ENCODE peak calls at places on chromosomes 4 and X, in seven cellular contexts. S, T, F, B, L, W and O are unnamed samples.

GRCh38 chrX:21711126-21711847 is 46.6 kb downstream of the SMPX start:
- DNase-seq in S (no peak), T (no peak), F (no peak), B (no peak), L (no peak), W (no peak), O (no peak)

GRCh38 chr4:52369649-52370048 is 289.5 kb downstream of the USP46 start:
- DNase-seq in S (no peak), T (no peak), F (no peak), B (no peak), L (peak), W (peak), O (peak)

GRCh38 chrX:111914398-111915092 is 38.6 kb downstream of the TRPC5OS start:
- DNase-seq in S (no peak), T (no peak), F (no peak), B (no peak), L (no peak), W (no peak), O (peak)

GRCh38 chrX:129404670-129405008 is 118.7 kb downstream of the SMARCA1 start:
- DNase-seq in S (no peak), T (no peak), F (no peak), B (no peak), L (no peak), W (no peak), O (peak)

GRCh38 chr4:123953556-123953955 is 557.0 kb downstream of the SPRY1 start:
- DNase-seq in S (no peak), T (no peak), F (no peak), B (no peak), L (no peak), W (no peak), O (no peak)

GRCh38 chrX:140923118-140923517 is 79.3 kb upstream of the SPANXB1 start:
- DNase-seq in S (no peak), T (no peak), F (no peak), B (no peak), L (no peak), W (no peak), O (no peak)

GRCh38 chr4:6892190-6892908 is 17.3 kb upstream of the TBC1D14 start:
- DNase-seq in S (no peak), T (no peak), F (peak), B (no peak), L (peak), W (no peak), O (no peak)

GRCh38 chr4:80486603-80487002 is 151.1 kb downstream of the CFAP299 start:
- DNase-seq in S (no peak), T (no peak), F (no peak), B (no peak), L (no peak), W (no peak), O (no peak)

GRCh38 chr4:6371271-6371670 is 101.1 kb downstream of the PPP2R2C start:
- DNase-seq in S (no peak), T (no peak), F (no peak), B (no peak), L (no peak), W (no peak), O (no peak)

GRCh38 chr4:26568446-26568994 is 15.4 kb upstream of the TBC1D19 start:
- DNase-seq in S (no peak), T (peak), F (no peak), B (no peak), L (no peak), W (no peak), O (no peak)

GRCh38 chr4:27094224-27094623 is 233.6 kb downstream of the STIM2 start:
- DNase-seq in S (no peak), T (no peak), F (no peak), B (no peak), L (no peak), W (no peak), O (no peak)

GRCh38 chr4:55545133-55545532 is 1.6 kb downstream of the CLOCK start:
- DNase-seq in S (no peak), T (peak), F (peak), B (no peak), L (peak), W (no peak), O (no peak)
- TF ChIP-seq JUND in S (no peak), T (peak), F (no peak), B (no peak), L (no peak), W (no peak), O (no peak)

DNA sequence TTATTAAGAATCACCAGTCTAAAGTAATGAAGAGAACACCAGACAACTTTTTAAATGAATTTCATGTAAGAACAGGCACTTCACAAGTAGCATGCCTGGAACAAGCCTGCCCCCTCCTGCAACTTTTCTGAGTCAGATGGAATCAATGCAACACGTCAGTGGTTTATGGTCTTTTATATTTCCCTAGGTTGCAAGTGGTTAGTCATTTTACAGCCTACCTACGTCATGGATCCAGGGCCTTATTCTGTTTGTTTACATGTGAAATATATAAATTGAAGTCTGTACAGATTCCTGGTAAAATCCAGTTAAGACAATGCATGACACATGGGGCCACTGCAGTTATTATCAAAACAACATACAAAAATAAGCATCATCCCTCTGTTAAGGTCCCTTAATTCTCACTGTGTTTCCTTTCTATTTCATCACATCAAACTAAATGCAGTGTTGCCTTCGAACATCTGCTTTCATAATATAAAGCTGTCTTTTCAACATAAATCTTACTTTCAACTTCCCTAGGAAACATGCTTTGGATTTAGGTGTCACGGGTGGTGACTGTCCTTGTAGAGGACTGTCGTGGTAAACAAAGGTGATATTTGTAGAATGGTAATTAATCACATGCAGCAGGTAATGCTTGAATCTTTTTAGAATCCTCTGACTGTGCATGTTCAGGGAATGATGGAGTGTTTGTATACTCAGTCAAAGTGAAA is 309.3 kb downstream of the FRMPD4 start:
- DNase-seq in S (no peak), T (no peak), F (no peak), B (no peak), L (no peak), W (no peak), O (no peak)
- TF ChIP-seq JUND in S (no peak), T (no peak), F (no peak), B (no peak), L (no peak), W (no peak), O (no peak)

DNA sequence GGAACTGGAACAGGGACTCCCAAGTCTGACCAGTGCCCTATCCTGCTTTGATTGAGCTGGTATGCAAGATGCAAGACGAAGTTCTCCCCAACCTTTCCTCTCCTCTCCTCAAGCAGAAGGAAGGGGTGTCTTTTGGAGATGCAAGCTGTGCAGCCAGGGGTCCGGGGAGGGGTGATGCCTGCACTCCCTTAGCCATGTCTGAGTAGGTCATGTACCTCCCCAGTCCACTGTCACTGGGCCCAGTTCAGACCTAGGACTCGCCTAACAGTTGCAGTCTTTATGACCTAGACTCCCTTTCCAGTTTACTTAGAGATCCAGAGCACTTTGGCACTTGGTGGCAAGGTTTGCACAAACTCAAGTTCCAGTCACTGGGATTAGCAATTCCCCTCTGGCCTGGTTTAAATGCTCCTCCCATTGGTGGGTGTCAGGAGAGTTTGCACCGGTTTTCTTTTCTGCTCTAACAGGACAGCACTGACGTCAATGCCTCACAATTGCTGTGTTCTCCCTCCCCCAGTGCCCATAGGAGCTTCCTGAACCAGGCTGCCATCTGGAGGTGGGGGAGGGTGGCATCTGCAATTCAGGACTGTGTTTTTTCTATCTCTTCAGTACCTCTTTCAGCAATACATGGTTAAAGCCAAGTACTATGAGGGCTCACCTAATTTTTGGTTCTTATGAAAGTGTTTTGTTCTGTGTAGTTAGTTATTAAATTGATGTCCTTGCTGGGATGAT is 782.2 kb downstream of the ARAP2 start:
- DNase-seq in S (no peak), T (no peak), F (no peak), B (no peak), L (no peak), W (no peak), O (peak)
- TF ChIP-seq JUND in S (no peak), T (no peak), F (no peak), B (no peak), L (no peak), W (no peak), O (no peak)

DNA sequence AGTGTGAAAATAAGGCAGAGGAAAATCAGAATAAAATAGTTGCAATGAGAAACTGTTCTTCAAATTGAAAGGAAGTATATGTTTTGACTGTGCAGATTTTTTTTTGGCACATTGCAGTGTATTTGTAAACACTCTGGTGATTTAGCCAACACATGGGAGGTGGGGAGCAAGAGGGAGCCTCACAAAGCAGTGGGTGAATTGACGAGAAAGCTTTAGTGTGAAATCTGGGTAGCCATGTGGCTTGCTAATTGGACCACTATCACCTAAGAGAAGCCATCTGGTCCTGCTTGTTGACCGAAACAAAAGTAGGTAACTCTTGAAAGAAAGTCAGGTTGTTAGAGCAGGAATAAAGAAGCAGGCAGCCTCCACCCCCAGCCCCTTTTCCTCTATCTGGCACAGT is 10.4 kb downstream of the CLCN5 start:
- DNase-seq in S (no peak), T (no peak), F (no peak), B (no peak), L (no peak), W (no peak), O (no peak)
- TF ChIP-seq JUND in S (no peak), T (no peak), F (no peak), B (no peak), L (no peak), W (no peak), O (no peak)

DNA sequence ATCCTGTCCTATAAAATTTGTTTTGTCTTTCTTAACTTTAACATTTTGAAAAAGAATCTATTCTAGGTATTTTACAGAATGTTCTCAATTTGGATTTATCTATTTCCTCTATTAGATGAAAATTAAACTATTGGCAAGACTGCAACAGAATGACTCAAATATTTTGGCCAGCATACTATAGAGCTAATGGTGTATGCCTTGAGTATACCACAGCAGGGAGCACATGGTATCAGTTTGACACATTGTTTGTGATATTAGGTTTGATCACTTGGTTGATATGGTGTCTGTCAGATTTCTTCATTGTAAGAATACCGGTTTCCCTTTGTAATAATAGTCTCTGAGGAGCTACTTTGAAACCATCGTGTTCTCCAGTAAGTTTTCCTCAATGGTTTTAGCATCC is 87.8 kb upstream of the NPNT start:
- DNase-seq in S (no peak), T (no peak), F (no peak), B (no peak), L (no peak), W (no peak), O (no peak)
- TF ChIP-seq JUND in S (no peak), T (no peak), F (no peak), B (no peak), L (no peak), W (peak), O (no peak)

DNA sequence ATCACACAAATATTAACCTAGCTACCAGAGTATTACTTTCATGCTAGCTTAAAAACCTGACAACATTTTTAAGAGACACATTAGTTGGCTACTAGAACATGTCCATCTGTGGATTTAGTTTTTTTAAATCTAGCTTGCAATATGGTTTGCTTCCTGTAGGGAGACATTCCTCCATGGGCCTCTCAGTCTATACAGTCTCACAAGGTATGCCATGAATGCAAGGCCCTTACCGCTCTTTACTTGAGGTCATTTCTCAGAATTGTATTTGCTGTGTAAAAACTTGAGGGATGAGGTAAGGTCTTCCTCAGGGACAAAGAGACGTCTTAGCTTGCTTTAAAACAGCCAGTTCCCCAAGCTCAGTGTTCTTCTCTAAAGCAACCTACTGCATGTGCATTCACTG is 26.9 kb downstream of the UBA6 start:
- DNase-seq in S (no peak), T (no peak), F (no peak), B (no peak), L (peak), W (no peak), O (no peak)
- TF ChIP-seq JUND in S (no peak), T (no peak), F (no peak), B (no peak), L (no peak), W (no peak), O (no peak)

GRCh38 chr4:69896530-69897116 is 34.2 kb upstream of the CSN1S1 start:
- DNase-seq in S (no peak), T (peak), F (no peak), B (no peak), L (peak), W (no peak), O (no peak)
- TF ChIP-seq JUND in S (no peak), T (no peak), F (no peak), B (no peak), L (no peak), W (no peak), O (no peak)

DNA sequence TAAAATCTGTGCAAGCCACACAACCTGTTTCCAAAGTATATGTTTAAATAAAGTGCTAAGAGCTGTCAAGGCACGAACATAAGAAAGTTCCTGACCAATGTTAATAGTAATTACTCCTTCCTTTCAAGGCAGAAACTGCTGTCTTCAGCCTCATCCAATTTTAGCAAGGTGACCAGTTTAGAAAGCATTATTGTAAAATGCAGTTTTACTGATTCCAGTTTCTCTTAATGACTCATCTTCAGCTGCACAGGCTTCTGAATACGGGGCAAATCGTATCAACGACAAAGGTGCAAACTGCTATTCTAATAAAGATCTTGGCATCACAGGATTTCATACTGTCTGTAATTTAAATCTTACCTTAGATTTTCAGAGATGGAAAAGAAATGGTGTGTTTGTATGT is 87.5 kb downstream of the PPP3CA start:
- DNase-seq in S (peak), T (no peak), F (no peak), B (no peak), L (no peak), W (no peak), O (no peak)
- TF ChIP-seq JUND in S (no peak), T (no peak), F (no peak), B (no peak), L (no peak), W (peak), O (no peak)

DNA sequence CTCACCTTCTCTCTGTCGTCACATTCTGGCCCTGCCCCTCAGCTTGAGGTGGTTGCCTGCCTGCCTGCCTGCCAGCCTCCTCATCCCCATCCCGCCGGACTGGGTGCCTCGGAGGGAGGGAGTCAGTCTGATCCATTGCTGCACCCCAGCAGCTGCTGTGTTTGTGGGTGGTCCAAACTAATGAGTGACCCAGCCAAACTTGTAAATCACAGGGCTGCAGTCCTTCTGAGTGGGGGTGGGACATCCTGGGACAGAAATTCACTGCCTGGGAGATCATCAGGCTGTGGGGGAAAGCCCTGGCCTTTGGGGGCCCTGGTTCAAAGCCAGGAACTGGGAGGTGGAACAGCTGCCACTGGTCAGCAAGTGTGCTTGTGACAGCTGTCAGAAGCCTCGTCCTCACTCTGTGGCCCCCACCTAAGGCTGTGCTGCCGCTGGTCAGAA is 5.5 kb downstream of the GPR78 start:
- DNase-seq in S (no peak), T (no peak), F (no peak), B (no peak), L (no peak), W (no peak), O (no peak)
- TF ChIP-seq JUND in S (no peak), T (no peak), F (no peak), B (no peak), L (no peak), W (no peak), O (no peak)